ENCODE peak calls at places on chromosome 10, in six cellular contexts. One of them, this sample, is unnamed.
A peak's percentile ranks its signal among the peaks of the same experiment; 100 is the strongest.

GRCh38 chr10:75972494-75973276 is 541.3 kb downstream of the LRMDA start:
- DNase-seq in HepG2: no peak
- DNase-seq in H1: no peak
- DNase-seq in K562: no peak
- DNase-seq in GM12878: no peak
- DNase-seq in SK-N-SH: peak; percentile 19
- DNase-seq in this sample: no peak

GRCh38 chr10:110376021-110376773 is 71.5 kb upstream of the SMNDC1 start:
- DNase-seq in K562: peak; percentile 29
- DNase-seq in SK-N-SH: no peak
- DNase-seq in GM12878: no peak
- DNase-seq in H1: no peak
- DNase-seq in HepG2: peak; percentile 43
- DNase-seq in this sample: no peak

GRCh38 chr10:28897617-28898464 is 220.5 kb downstream of the BAMBI start:
- DNase-seq in SK-N-SH: no peak
- DNase-seq in K562: no peak
- DNase-seq in HepG2: no peak
- DNase-seq in H1: no peak
- DNase-seq in GM12878: no peak
- DNase-seq in this sample: no peak

GRCh38 chr10:59536576-59537014 is 173.1 kb downstream of the SLC16A9 start:
- DNase-seq in GM12878: no peak
- DNase-seq in HepG2: no peak
- DNase-seq in H1: no peak
- DNase-seq in SK-N-SH: peak; percentile 19
- DNase-seq in K562: no peak
- DNase-seq in this sample: no peak

GRCh38 chr10:73506491-73506890 is 10.7 kb upstream of the PPP3CB start:
- DNase-seq in GM12878: no peak
- DNase-seq in HepG2: no peak
- DNase-seq in SK-N-SH: no peak
- DNase-seq in H1: no peak
- DNase-seq in K562: no peak
- DNase-seq in this sample: no peak

GRCh38 chr10:113756940-113757543 is 5.6 kb downstream of the PLEKHS1 start:
- DNase-seq in GM12878: no peak
- DNase-seq in H1: no peak
- DNase-seq in SK-N-SH: no peak
- DNase-seq in HepG2: no peak
- DNase-seq in K562: no peak
- DNase-seq in this sample: no peak

GRCh38 chr10:132546567-132547420 is 9.2 kb downstream of the INPP5A start:
- DNase-seq in SK-N-SH: no peak
- DNase-seq in K562: no peak
- DNase-seq in GM12878: no peak
- DNase-seq in H1: no peak
- DNase-seq in HepG2: no peak
- DNase-seq in this sample: no peak

GRCh38 chr10:21481407-21481806 is 44.1 kb downstream of the SKIDA1 start:
- DNase-seq in K562: no peak
- DNase-seq in SK-N-SH: no peak
- DNase-seq in HepG2: no peak
- DNase-seq in GM12878: no peak
- DNase-seq in H1: no peak
- DNase-seq in this sample: no peak

GRCh38 chr10:17257466-17258321 is 29.7 kb downstream of the VIM start:
- DNase-seq in K562: peak; percentile 63
- DNase-seq in GM12878: peak; percentile 16
- DNase-seq in SK-N-SH: peak; percentile 55
- DNase-seq in H1: no peak
- DNase-seq in HepG2: peak; percentile 44
- DNase-seq in this sample: peak; percentile 52

GRCh38 chr10:472241-472910 is 217.1 kb downstream of the DIP2C start:
- DNase-seq in HepG2: no peak
- DNase-seq in SK-N-SH: no peak
- DNase-seq in H1: no peak
- DNase-seq in K562: no peak
- DNase-seq in GM12878: no peak
- DNase-seq in this sample: no peak

GRCh38 chr10:115879372-115879771 is 393.6 kb downstream of the GFRA1 start:
- DNase-seq in GM12878: peak; percentile 2
- DNase-seq in H1: no peak
- DNase-seq in HepG2: no peak
- DNase-seq in K562: no peak
- DNase-seq in SK-N-SH: no peak
- DNase-seq in this sample: no peak

GRCh38 chr10:109765838-109766237 is 157.5 kb downstream of the XPNPEP1 start:
- DNase-seq in GM12878: no peak
- DNase-seq in H1: no peak
- DNase-seq in HepG2: no peak
- DNase-seq in K562: no peak
- DNase-seq in SK-N-SH: no peak
- DNase-seq in this sample: no peak

GRCh38 chr10:130341325-130341724 is 205.1 kb downstream of the GLRX3 start:
- DNase-seq in H1: peak; percentile 9
- DNase-seq in SK-N-SH: peak; percentile 74
- DNase-seq in K562: peak; percentile 19
- DNase-seq in GM12878: no peak
- DNase-seq in HepG2: no peak
- DNase-seq in this sample: no peak
- TF ChIP-seq CHD2 in H1: no peak
- TF ChIP-seq CHD2 in SK-N-SH: no peak
- TF ChIP-seq CHD2 in K562: no peak
- TF ChIP-seq CHD2 in GM12878: no peak
- TF ChIP-seq CHD2 in HepG2: no peak
- TF ChIP-seq CHD2 in this sample: no peak

DNA sequence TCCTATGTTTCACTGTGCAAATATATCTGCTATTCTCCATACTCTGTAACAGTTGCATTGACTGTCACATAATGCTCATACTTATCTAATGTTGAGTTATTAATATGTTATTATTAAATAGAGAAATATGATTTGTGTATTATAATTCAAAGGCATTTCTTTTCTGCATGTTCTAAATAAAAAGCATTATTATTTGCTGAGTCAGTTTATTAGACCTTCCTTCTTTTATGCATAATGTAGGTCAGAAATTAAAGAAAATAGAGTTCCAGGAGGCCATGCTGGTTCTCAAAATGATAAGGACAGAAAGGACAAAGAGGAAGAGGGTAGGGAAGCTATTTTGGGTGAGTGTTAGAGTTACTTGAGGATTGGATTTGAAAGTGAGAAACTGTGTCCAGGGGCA is 50.7 kb downstream of the CYP2C9 start:
- DNase-seq in H1: no peak
- DNase-seq in K562: no peak
- DNase-seq in GM12878: no peak
- DNase-seq in HepG2: no peak
- DNase-seq in SK-N-SH: no peak
- DNase-seq in this sample: no peak
- TF ChIP-seq CHD2 in H1: no peak
- TF ChIP-seq CHD2 in K562: no peak
- TF ChIP-seq CHD2 in GM12878: no peak
- TF ChIP-seq CHD2 in HepG2: no peak
- TF ChIP-seq CHD2 in SK-N-SH: no peak
- TF ChIP-seq CHD2 in this sample: no peak

GRCh38 chr10:126115021-126115610 is 218.8 kb downstream of the FANK1 start:
- DNase-seq in HepG2: no peak
- DNase-seq in H1: no peak
- DNase-seq in K562: no peak
- DNase-seq in GM12878: no peak
- DNase-seq in SK-N-SH: no peak
- DNase-seq in this sample: no peak

GRCh38 chr10:126115861-126116260 is 219.5 kb downstream of the FANK1 start:
- DNase-seq in K562: no peak
- DNase-seq in GM12878: no peak
- DNase-seq in HepG2: no peak
- DNase-seq in SK-N-SH: no peak
- DNase-seq in H1: no peak
- DNase-seq in this sample: no peak

GRCh38 chr10:126111562-126111961 is 215.2 kb downstream of the FANK1 start:
- DNase-seq in HepG2: no peak
- DNase-seq in GM12878: no peak
- DNase-seq in K562: no peak
- DNase-seq in SK-N-SH: no peak
- DNase-seq in H1: no peak
- DNase-seq in this sample: no peak

GRCh38 chr10:126109893-126110292 is 213.5 kb downstream of the FANK1 start:
- DNase-seq in K562: no peak
- DNase-seq in H1: no peak
- DNase-seq in SK-N-SH: no peak
- DNase-seq in HepG2: no peak
- DNase-seq in GM12878: no peak
- DNase-seq in this sample: no peak

GRCh38 chr10:126110434-126110833 is 214.1 kb downstream of the FANK1 start:
- DNase-seq in H1: no peak
- DNase-seq in SK-N-SH: no peak
- DNase-seq in GM12878: no peak
- DNase-seq in HepG2: no peak
- DNase-seq in K562: no peak
- DNase-seq in this sample: no peak
- TF ChIP-seq CHD2 in H1: no peak
- TF ChIP-seq CHD2 in SK-N-SH: no peak
- TF ChIP-seq CHD2 in GM12878: no peak
- TF ChIP-seq CHD2 in HepG2: no peak
- TF ChIP-seq CHD2 in K562: no peak
- TF ChIP-seq CHD2 in this sample: no peak

GRCh38 chr10:3261921-3262320 is 89.3 kb upstream of the PITRM1 start:
- DNase-seq in SK-N-SH: no peak
- DNase-seq in H1: no peak
- DNase-seq in GM12878: no peak
- DNase-seq in K562: no peak
- DNase-seq in HepG2: no peak
- DNase-seq in this sample: no peak
- TF ChIP-seq CHD2 in SK-N-SH: no peak
- TF ChIP-seq CHD2 in H1: no peak
- TF ChIP-seq CHD2 in GM12878: no peak
- TF ChIP-seq CHD2 in K562: no peak
- TF ChIP-seq CHD2 in HepG2: no peak
- TF ChIP-seq CHD2 in this sample: no peak

GRCh38 chr10:84336406-84336805 is 8.0 kb downstream of the CCSER2 start:
- DNase-seq in HepG2: no peak
- DNase-seq in K562: no peak
- DNase-seq in H1: no peak
- DNase-seq in SK-N-SH: no peak
- DNase-seq in GM12878: no peak
- DNase-seq in this sample: no peak

GRCh38 chr10:84333864-84334451 is 5.6 kb downstream of the CCSER2 start:
- DNase-seq in GM12878: no peak
- DNase-seq in HepG2: no peak
- DNase-seq in SK-N-SH: no peak
- DNase-seq in H1: no peak
- DNase-seq in K562: peak; percentile 36
- DNase-seq in this sample: no peak

GRCh38 chr10:84335516-84335915 is 7.1 kb downstream of the CCSER2 start:
- DNase-seq in GM12878: no peak
- DNase-seq in K562: no peak
- DNase-seq in H1: no peak
- DNase-seq in SK-N-SH: peak; percentile 57
- DNase-seq in HepG2: no peak
- DNase-seq in this sample: no peak

GRCh38 chr10:84337199-84337598 is 8.8 kb downstream of the CCSER2 start:
- DNase-seq in GM12878: no peak
- DNase-seq in H1: no peak
- DNase-seq in K562: no peak
- DNase-seq in HepG2: no peak
- DNase-seq in SK-N-SH: no peak
- DNase-seq in this sample: no peak

GRCh38 chr10:84334806-84335205 is 6.4 kb downstream of the CCSER2 start:
- DNase-seq in HepG2: no peak
- DNase-seq in SK-N-SH: no peak
- DNase-seq in GM12878: no peak
- DNase-seq in K562: no peak
- DNase-seq in H1: no peak
- DNase-seq in this sample: no peak
- TF ChIP-seq CHD2 in HepG2: no peak
- TF ChIP-seq CHD2 in SK-N-SH: no peak
- TF ChIP-seq CHD2 in GM12878: no peak
- TF ChIP-seq CHD2 in K562: no peak
- TF ChIP-seq CHD2 in H1: no peak
- TF ChIP-seq CHD2 in this sample: no peak